ENCODE peak calls at places on chromosomes 7 and 10, in seven cellular contexts. One of them, this sample, is unnamed.

GRCh38 chr10:23968296-23968695 is 240.6 kb upstream of the KIAA1217 start:
- DNase-seq in GM13976: no peak
- DNase-seq in cardiac muscle cell: no peak
- DNase-seq in PC-3: no peak
- DNase-seq in activated naive CD4-positive, alpha-beta T cell: no peak
- DNase-seq in stimulated activated CD4-positive, alpha-beta T cell treated with anti-CD3 and anti-CD28 coated beads, Interleukin-1b, Interleukin-23, amount 100 ng/mL, for 4 hours: no peak
- DNase-seq in EH: no peak
- DNase-seq in this sample: no peak

GRCh38 chr10:84329094-84329611 is 764 bp downstream of the CCSER2 start:
- DNase-seq in activated naive CD4-positive, alpha-beta T cell: peak
- DNase-seq in stimulated activated CD4-positive, alpha-beta T cell treated with anti-CD3 and anti-CD28 coated beads, Interleukin-1b, Interleukin-23, amount 100 ng/mL, for 4 hours: peak
- DNase-seq in PC-3: peak
- DNase-seq in GM13976: peak
- DNase-seq in EH: peak
- DNase-seq in cardiac muscle cell: peak
- DNase-seq in this sample: peak

GRCh38 chr10:129391464-129391863 is 75.6 kb upstream of the MGMT start:
- DNase-seq in activated naive CD4-positive, alpha-beta T cell: no peak
- DNase-seq in cardiac muscle cell: no peak
- DNase-seq in stimulated activated CD4-positive, alpha-beta T cell treated with anti-CD3 and anti-CD28 coated beads, Interleukin-1b, Interleukin-23, amount 100 ng/mL, for 4 hours: no peak
- DNase-seq in GM13976: no peak
- DNase-seq in EH: no peak
- DNase-seq in PC-3: no peak
- DNase-seq in this sample: no peak

GRCh38 chr7:112453505-112454171 is 3.4 kb downstream of the IFRD1 start:
- DNase-seq in cardiac muscle cell: no peak
- DNase-seq in PC-3: no peak
- DNase-seq in EH: peak
- DNase-seq in stimulated activated CD4-positive, alpha-beta T cell treated with anti-CD3 and anti-CD28 coated beads, Interleukin-1b, Interleukin-23, amount 100 ng/mL, for 4 hours: no peak
- DNase-seq in activated naive CD4-positive, alpha-beta T cell: no peak
- DNase-seq in GM13976: no peak
- DNase-seq in this sample: no peak

GRCh38 chr7:226281-226882 is 34.0 kb downstream of the FAM20C start:
- DNase-seq in activated naive CD4-positive, alpha-beta T cell: no peak
- DNase-seq in cardiac muscle cell: no peak
- DNase-seq in EH: peak
- DNase-seq in GM13976: no peak
- DNase-seq in stimulated activated CD4-positive, alpha-beta T cell treated with anti-CD3 and anti-CD28 coated beads, Interleukin-1b, Interleukin-23, amount 100 ng/mL, for 4 hours: no peak
- DNase-seq in PC-3: peak
- DNase-seq in this sample: no peak

GRCh38 chr7:70505886-70506285 is 626.1 kb upstream of the GALNT17 start:
- DNase-seq in PC-3: no peak
- DNase-seq in activated naive CD4-positive, alpha-beta T cell: no peak
- DNase-seq in cardiac muscle cell: no peak
- DNase-seq in GM13976: no peak
- DNase-seq in stimulated activated CD4-positive, alpha-beta T cell treated with anti-CD3 and anti-CD28 coated beads, Interleukin-1b, Interleukin-23, amount 100 ng/mL, for 4 hours: no peak
- DNase-seq in EH: no peak
- DNase-seq in this sample: no peak

GRCh38 chr10:91418417-91418816 is 8.3 kb downstream of the HECTD2 start:
- DNase-seq in GM13976: no peak
- DNase-seq in stimulated activated CD4-positive, alpha-beta T cell treated with anti-CD3 and anti-CD28 coated beads, Interleukin-1b, Interleukin-23, amount 100 ng/mL, for 4 hours: no peak
- DNase-seq in PC-3: no peak
- DNase-seq in EH: no peak
- DNase-seq in activated naive CD4-positive, alpha-beta T cell: no peak
- DNase-seq in cardiac muscle cell: no peak
- DNase-seq in this sample: no peak

GRCh38 chr10:13924020-13924725 is 337.4 kb downstream of the PRPF18 start:
- DNase-seq in activated naive CD4-positive, alpha-beta T cell: no peak
- DNase-seq in EH: peak
- DNase-seq in cardiac muscle cell: no peak
- DNase-seq in stimulated activated CD4-positive, alpha-beta T cell treated with anti-CD3 and anti-CD28 coated beads, Interleukin-1b, Interleukin-23, amount 100 ng/mL, for 4 hours: no peak
- DNase-seq in PC-3: peak
- DNase-seq in GM13976: no peak
- DNase-seq in this sample: no peak

GRCh38 chr7:130814753-130815152 is 80.7 kb upstream of the KLF14 start:
- DNase-seq in activated naive CD4-positive, alpha-beta T cell: no peak
- DNase-seq in GM13976: no peak
- DNase-seq in PC-3: peak
- DNase-seq in stimulated activated CD4-positive, alpha-beta T cell treated with anti-CD3 and anti-CD28 coated beads, Interleukin-1b, Interleukin-23, amount 100 ng/mL, for 4 hours: no peak
- DNase-seq in EH: peak
- DNase-seq in cardiac muscle cell: no peak
- DNase-seq in this sample: no peak

GRCh38 chr10:22590115-22590514 is 124.3 kb downstream of the PIP4K2A start:
- DNase-seq in GM13976: no peak
- DNase-seq in stimulated activated CD4-positive, alpha-beta T cell treated with anti-CD3 and anti-CD28 coated beads, Interleukin-1b, Interleukin-23, amount 100 ng/mL, for 4 hours: no peak
- DNase-seq in EH: peak
- DNase-seq in activated naive CD4-positive, alpha-beta T cell: no peak
- DNase-seq in PC-3: no peak
- DNase-seq in cardiac muscle cell: no peak
- DNase-seq in this sample: no peak

GRCh38 chr7:78224923-78225322 is 426.4 kb downstream of the PHTF2 start:
- DNase-seq in activated naive CD4-positive, alpha-beta T cell: no peak
- DNase-seq in PC-3: no peak
- DNase-seq in stimulated activated CD4-positive, alpha-beta T cell treated with anti-CD3 and anti-CD28 coated beads, Interleukin-1b, Interleukin-23, amount 100 ng/mL, for 4 hours: no peak
- DNase-seq in cardiac muscle cell: no peak
- DNase-seq in GM13976: no peak
- DNase-seq in EH: peak
- DNase-seq in this sample: no peak

GRCh38 chr10:80132299-80133139 is at the start of gene PLAC9:
- DNase-seq in activated naive CD4-positive, alpha-beta T cell: no peak
- DNase-seq in cardiac muscle cell: peak
- DNase-seq in GM13976: no peak
- DNase-seq in EH: peak
- DNase-seq in stimulated activated CD4-positive, alpha-beta T cell treated with anti-CD3 and anti-CD28 coated beads, Interleukin-1b, Interleukin-23, amount 100 ng/mL, for 4 hours: no peak
- DNase-seq in PC-3: peak
- DNase-seq in this sample: no peak

GRCh38 chr7:48249162-48249561 is 77.9 kb downstream of the ABCA13 start:
- DNase-seq in cardiac muscle cell: no peak
- DNase-seq in stimulated activated CD4-positive, alpha-beta T cell treated with anti-CD3 and anti-CD28 coated beads, Interleukin-1b, Interleukin-23, amount 100 ng/mL, for 4 hours: no peak
- DNase-seq in activated naive CD4-positive, alpha-beta T cell: no peak
- DNase-seq in PC-3: no peak
- DNase-seq in GM13976: no peak
- DNase-seq in EH: no peak
- DNase-seq in this sample: no peak

GRCh38 chr10:77799352-77799751 is 127.2 kb downstream of the DLG5 start:
- DNase-seq in PC-3: no peak
- DNase-seq in GM13976: no peak
- DNase-seq in activated naive CD4-positive, alpha-beta T cell: no peak
- DNase-seq in cardiac muscle cell: no peak
- DNase-seq in EH: no peak
- DNase-seq in stimulated activated CD4-positive, alpha-beta T cell treated with anti-CD3 and anti-CD28 coated beads, Interleukin-1b, Interleukin-23, amount 100 ng/mL, for 4 hours: no peak
- DNase-seq in this sample: no peak

GRCh38 chr10:100510533-100511308 is 8.9 kb downstream of the SEC31B start:
- DNase-seq in activated naive CD4-positive, alpha-beta T cell: peak
- DNase-seq in cardiac muscle cell: no peak
- DNase-seq in EH: no peak
- DNase-seq in GM13976: no peak
- DNase-seq in PC-3: peak
- DNase-seq in stimulated activated CD4-positive, alpha-beta T cell treated with anti-CD3 and anti-CD28 coated beads, Interleukin-1b, Interleukin-23, amount 100 ng/mL, for 4 hours: no peak
- DNase-seq in this sample: no peak

GRCh38 chr10:5292196-5292735 is 72.5 kb upstream of the UCN3 start:
- DNase-seq in PC-3: no peak
- DNase-seq in GM13976: no peak
- DNase-seq in cardiac muscle cell: no peak
- DNase-seq in EH: no peak
- DNase-seq in activated naive CD4-positive, alpha-beta T cell: no peak
- DNase-seq in stimulated activated CD4-positive, alpha-beta T cell treated with anti-CD3 and anti-CD28 coated beads, Interleukin-1b, Interleukin-23, amount 100 ng/mL, for 4 hours: peak
- DNase-seq in this sample: no peak

GRCh38 chr7:21260939-21261338 is 166.9 kb upstream of the SP4 start:
- DNase-seq in EH: no peak
- DNase-seq in stimulated activated CD4-positive, alpha-beta T cell treated with anti-CD3 and anti-CD28 coated beads, Interleukin-1b, Interleukin-23, amount 100 ng/mL, for 4 hours: no peak
- DNase-seq in PC-3: no peak
- DNase-seq in cardiac muscle cell: no peak
- DNase-seq in activated naive CD4-positive, alpha-beta T cell: no peak
- DNase-seq in GM13976: no peak
- DNase-seq in this sample: no peak

This sample was measured in germinal center.